ENCODE peak calls at places on chromosomes 11 and 22, in ten cellular contexts. T is AG04449; G is BE2C; B is cardiac fibroblast; S is activated B cell treated with CpG ODN at 0.5 μM for 24 hours; E is bronchial epithelial cell; J is endothelial cell; C is activated CD8-positive, alpha-beta T cell treated with anti-CD3 and anti-CD28 coated beads for 36 hours; N is GM10248; K is nephron progenitor cell. V is an unnamed sample.

GRCh38 chr11:127624455-127624854 is 623.9 kb upstream of the KIRREL3 start:
- DNase-seq in T (no peak), G (no peak), B (peak; percentile 32), S (no peak), E (no peak), J (no peak), C (no peak), N (no peak), K (no peak), V (no peak)

GRCh38 chr11:114284021-114284420 is 12.2 kb upstream of the NNMT start:
- DNase-seq in T (no peak), G (no peak), B (no peak), S (no peak), E (no peak), J (no peak), C (no peak), N (no peak), K (no peak), V (no peak)

GRCh38 chr22:48979482-48979881 is 848.2 kb downstream of the BRD1 start:
- DNase-seq in T (no peak), G (no peak), B (no peak), S (no peak), E (no peak), J (no peak), C (no peak), N (no peak), K (no peak), V (no peak)

GRCh38 chr22:29309332-29310064 is 3.0 kb downstream of the GAS2L1 start:
- DNase-seq in T (no peak), G (no peak), B (no peak), S (no peak), E (no peak), J (no peak), C (no peak), N (peak; percentile 26), K (no peak), V (no peak)

GRCh38 chr11:129191649-129192048 is 476 bp downstream of the ARHGAP32 start:
- DNase-seq in T (no peak), G (no peak), B (no peak), S (no peak), E (peak; percentile 79), J (no peak), C (no peak), N (no peak), K (no peak), V (no peak)

GRCh38 chr22:20436309-20437252 is 1.0 kb downstream of the SCARF2 start:
- DNase-seq in T (no peak), G (no peak), B (peak; percentile 46), S (no peak), E (no peak), J (no peak), C (no peak), N (no peak), K (peak; percentile 85), V (peak; percentile 57)

GRCh38 chr11:2507945-2508749 is 63.3 kb downstream of the KCNQ1 start:
- DNase-seq in T (no peak), G (no peak), B (no peak), S (peak; percentile 8), E (no peak), J (no peak), C (no peak), N (no peak), K (no peak), V (no peak)

GRCh38 chr11:1827931-1828330 is 6.9 kb upstream of the SYT8 start:
- DNase-seq in T (no peak), G (no peak), B (no peak), S (no peak), E (no peak), J (no peak), C (no peak), N (no peak), K (no peak), V (no peak)

GRCh38 chr11:59866397-59866796 is at the start of gene TCN1:
- DNase-seq in T (no peak), G (no peak), B (peak; percentile 47), S (no peak), E (peak; percentile 85), J (no peak), C (no peak), N (no peak), K (no peak), V (no peak)

GRCh38 chr11:113683481-113684046 is 22.5 kb downstream of the TMPRSS5 start:
- DNase-seq in T (no peak), G (no peak), B (no peak), S (no peak), E (no peak), J (no peak), C (no peak), N (no peak), K (no peak), V (no peak)

GRCh38 chr11:1006762-1007161 is 29.8 kb downstream of the MUC6 start:
- DNase-seq in T (no peak), G (no peak), B (no peak), S (no peak), E (no peak), J (no peak), C (no peak), N (no peak), K (peak; percentile 42), V (no peak)

GRCh38 chr11:61555051-61555969 is 25.6 kb downstream of the SYT7 start:
- DNase-seq in T (no peak), G (peak; percentile 60), B (no peak), S (no peak), E (no peak), J (peak; percentile 48), C (no peak), N (no peak), K (peak; percentile 75), V (peak; percentile 80)
- TF ChIP-seq CTCF in T (no peak), G (peak; percentile 34), B (peak; percentile 4), S (no peak), E (peak; percentile 25), J (peak; percentile 42), C (peak; percentile 30), N (no peak), K (peak; percentile 50), V (peak; percentile 66)

GRCh38 chr11:46611526-46612304 is 5.3 kb downstream of the HARBI1 start:
- DNase-seq in T (no peak), G (no peak), B (no peak), S (no peak), E (no peak), J (no peak), C (no peak), N (no peak), K (no peak), V (no peak)

GRCh38 chr11:46603704-46604308 is 10.0 kb upstream of the AMBRA1 start:
- DNase-seq in T (no peak), G (no peak), B (no peak), S (no peak), E (no peak), J (no peak), C (no peak), N (peak; percentile 63), K (no peak), V (no peak)

GRCh38 chr11:46612326-46612725 is 4.7 kb downstream of the HARBI1 start:
- DNase-seq in T (no peak), G (no peak), B (no peak), S (no peak), E (no peak), J (no peak), C (no peak), N (no peak), K (no peak), V (no peak)

GRCh38 chr11:46604796-46605195 is 11.0 kb upstream of the AMBRA1 start:
- DNase-seq in T (no peak), G (no peak), B (no peak), S (no peak), E (no peak), J (no peak), C (no peak), N (no peak), K (no peak), V (no peak)

GRCh38 chr11:46607516-46607915 is 9.5 kb downstream of the HARBI1 start:
- DNase-seq in T (no peak), G (no peak), B (no peak), S (no peak), E (no peak), J (no peak), C (no peak), N (no peak), K (no peak), V (no peak)
- TF ChIP-seq CTCF in T (no peak), G (no peak), B (no peak), S (no peak), E (no peak), J (no peak), C (no peak), N (no peak), K (no peak), V (no peak)

GRCh38 chr11:69640995-69641581 is at the start of gene CCND1:
- DNase-seq in T (peak; percentile 55), G (peak; percentile 90), B (peak; percentile 95), S (no peak), E (peak; percentile 74), J (peak; percentile 74), C (peak; percentile 56), N (peak; percentile 77), K (peak; percentile 80), V (peak; percentile 74)
- TF ChIP-seq CTCF in T (peak; percentile 50), G (peak; percentile 21), B (peak; percentile 32), S (no peak), E (peak; percentile 19), J (no peak), C (no peak), N (peak; percentile 20), K (no peak), V (no peak)

GRCh38 chr11:44566952-44567875 is 1.8 kb downstream of the CD82 start:
- DNase-seq in T (no peak), G (no peak), B (no peak), S (no peak), E (no peak), J (no peak), C (peak; percentile 81), N (peak; percentile 29), K (no peak), V (no peak)
- TF ChIP-seq CTCF in T (peak; percentile 6), G (no peak), B (peak; percentile 15), S (no peak), E (peak; percentile 23), J (no peak), C (no peak), N (no peak), K (no peak), V (no peak)

DNA sequence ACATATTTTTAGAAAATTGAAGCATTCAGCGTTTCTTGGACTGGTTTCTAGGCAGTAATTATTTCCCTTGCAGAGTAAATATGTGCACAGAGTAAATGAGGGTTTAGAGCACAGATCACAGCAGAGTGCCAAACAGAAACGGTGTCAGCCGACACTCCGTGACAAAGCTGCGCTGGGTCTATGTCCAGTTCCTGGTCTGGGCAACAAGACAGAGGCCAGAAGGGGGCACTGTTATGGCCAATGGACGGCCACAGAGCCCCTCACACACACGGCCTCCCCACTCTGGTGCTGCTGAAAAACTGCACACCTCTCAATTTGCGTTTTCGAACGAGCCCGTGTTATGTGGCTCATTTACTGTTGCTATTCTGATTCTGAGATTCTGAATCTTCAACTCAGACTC is 180.7 kb downstream of the MPPED1 start:
- DNase-seq in T (no peak), G (peak; percentile 43), B (no peak), S (no peak), E (no peak), J (peak; percentile 50), C (no peak), N (no peak), K (peak; percentile 18), V (peak; percentile 47)
- TF ChIP-seq CTCF in T (no peak), G (peak; percentile 55), B (no peak), S (no peak), E (peak; percentile 40), J (no peak), C (no peak), N (no peak), K (no peak), V (peak; percentile 42)

GRCh38 chr11:122020902-122021301 is 95.1 kb downstream of the BLID start:
- DNase-seq in T (no peak), G (peak; percentile 42), B (peak; percentile 54), S (no peak), E (no peak), J (peak; percentile 31), C (no peak), N (no peak), K (peak; percentile 12), V (peak; percentile 18)
- TF ChIP-seq CTCF in T (peak; percentile 28), G (peak; percentile 68), B (peak; percentile 54), S (no peak), E (no peak), J (peak; percentile 78), C (no peak), N (no peak), K (peak; percentile 51), V (peak; percentile 63)

V was measured in glutamatergic neuron.